ENCODE peak calls at places on chromosomes 13 and 19, in nine cellular contexts. A is IMR-90, D is endodermal cell, Q is breast epithelium, I is mucosa of descending colon, P is heart right ventricle, S is PC-3, X is testis, L is heart left ventricle. Y is an unnamed sample.
A peak's percentile ranks its signal among the peaks of the same experiment; 100 is the strongest.

GRCh38 chr19:46489445-46490272 is 6.0 kb downstream of the PNMA8B start:
- DNase-seq in A (peak; percentile 62), D (peak; percentile 76), Q (no peak), I (no peak), P (peak; percentile 45), S (no peak), X (peak; percentile 85), L (peak; percentile 68), Y (peak; percentile 82)

GRCh38 chr19:6481541-6482342 is at the start of gene DENND1C:
- DNase-seq in A (no peak), D (peak; percentile 78), Q (no peak), I (peak; percentile 59), P (no peak), S (peak; percentile 35), X (peak; percentile 40), L (peak; percentile 41), Y (peak; percentile 64)

GRCh38 chr19:57914517-57914916 is 1.9 kb downstream of the ZNF417 start:
- DNase-seq in A (no peak), D (no peak), Q (no peak), I (no peak), P (no peak), S (no peak), X (no peak), L (no peak), Y (no peak)

GRCh38 chr19:49113762-49114629 is at the start of gene LIN7B:
- DNase-seq in A (peak; percentile 54), D (peak; percentile 88), Q (no peak), I (peak; percentile 75), P (peak; percentile 65), S (peak; percentile 73), X (peak; percentile 61), L (peak; percentile 70), Y (peak; percentile 57)

GRCh38 chr13:29969286-29969685 is 118.9 kb upstream of the UBL3 start:
- DNase-seq in A (peak; percentile 92), D (no peak), Q (no peak), I (no peak), P (no peak), S (peak; percentile 74), X (no peak), L (no peak), Y (no peak)

GRCh38 chr19:49106648-49107135 is 7.5 kb upstream of the LIN7B start:
- DNase-seq in A (peak; percentile 45), D (peak; percentile 92), Q (no peak), I (peak; percentile 80), P (no peak), S (peak; percentile 57), X (peak; percentile 63), L (peak; percentile 58), Y (peak; percentile 84)

GRCh38 chr13:25114220-25114619 is 18.3 kb downstream of the PABPC3 start:
- DNase-seq in A (peak; percentile 69), D (peak; percentile 95), Q (peak; percentile 72), I (peak; percentile 79), P (peak; percentile 48), S (peak; percentile 81), X (peak; percentile 80), L (peak; percentile 72), Y (no peak)

GRCh38 chr19:58471736-58472135 is 4.4 kb upstream of the ZNF446 start:
- DNase-seq in A (no peak), D (no peak), Q (no peak), I (no peak), P (no peak), S (no peak), X (no peak), L (no peak), Y (peak; percentile 77)

GRCh38 chr13:44653261-44653660 is 77.1 kb upstream of the TSC22D1 start:
- DNase-seq in A (peak; percentile 37), D (no peak), Q (no peak), I (no peak), P (no peak), S (no peak), X (no peak), L (no peak), Y (no peak)

GRCh38 chr19:10655457-10656312 is 1.5 kb downstream of the ILF3 start:
- DNase-seq in A (peak; percentile 44), D (peak; percentile 70), Q (no peak), I (peak; percentile 42), P (no peak), S (peak; percentile 39), X (peak; percentile 38), L (no peak), Y (no peak)
- TF ChIP-seq CTCF in A (peak; percentile 17), D (peak; percentile 37), Q (no peak), I (no peak), P (no peak), S (peak; percentile 26), X (no peak), L (no peak), Y (no peak)

DNA sequence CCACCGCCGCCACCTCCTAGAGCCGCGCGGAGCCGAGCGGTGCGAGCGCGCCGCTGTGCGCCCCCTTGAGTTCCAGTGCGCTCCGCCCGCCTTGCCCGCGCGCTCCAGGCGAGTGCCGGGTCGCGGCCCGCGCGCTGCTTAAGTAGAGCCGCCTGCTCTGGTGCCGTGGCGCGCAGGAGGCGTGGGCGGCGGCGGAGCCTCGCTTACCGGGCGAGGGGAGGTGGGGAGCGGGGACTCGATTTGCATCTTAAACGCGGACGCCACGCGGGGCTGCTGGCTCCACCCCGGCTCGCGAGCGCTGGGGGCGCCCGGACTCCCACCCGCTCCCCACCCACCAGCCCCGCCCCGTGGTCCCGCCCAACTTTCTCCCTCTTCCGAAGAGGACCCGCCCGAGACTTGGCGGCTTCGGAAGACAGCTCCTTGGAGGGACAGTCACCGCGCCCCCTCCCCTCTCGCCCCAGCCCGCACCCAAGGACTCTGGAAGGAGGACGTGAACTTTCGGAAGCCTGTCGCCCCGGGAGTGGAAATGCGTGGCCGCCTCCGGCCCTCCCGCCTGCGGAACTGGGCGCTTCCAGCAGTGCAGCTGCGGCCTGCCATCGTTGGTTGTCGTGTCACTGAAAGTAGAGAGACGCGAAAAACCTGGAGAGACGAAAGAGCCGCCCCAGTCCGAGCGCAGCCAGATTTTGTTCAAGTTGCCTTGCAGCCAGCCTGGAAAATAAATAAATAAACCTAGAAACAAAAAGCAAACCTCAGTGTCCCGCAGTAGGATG is at the start of gene KCTD12:
- DNase-seq in A (peak; percentile 73), D (peak; percentile 87), Q (peak; percentile 73), I (peak; percentile 82), P (peak; percentile 90), S (peak; percentile 67), X (peak; percentile 96), L (peak; percentile 96), Y (peak; percentile 94)
- H3K4me1 ChIP-seq in A (peaks cover 4% of the 10 kb centered on the region), D (no peaks in the 10 kb centered on the region), Q (peaks cover 3% of the 10 kb centered on the region), I (peaks cover 5% of the 10 kb centered on the region), P (peaks cover 44% of the 10 kb centered on the region), S (peaks cover 14% of the 10 kb centered on the region), X (peaks cover 7% of the 10 kb centered on the region), L (peaks cover 7% of the 10 kb centered on the region), Y (peaks cover 24% of the 10 kb centered on the region)

GRCh38 chr19:3056454-3057016 is 5.8 kb downstream of the TLE5 start:
- DNase-seq in A (no peak), D (peak; percentile 86), Q (no peak), I (no peak), P (no peak), S (no peak), X (peak; percentile 57), L (no peak), Y (no peak)

GRCh38 chr19:3055741-3056453 is 6.4 kb downstream of the TLE5 start:
- DNase-seq in A (no peak), D (peak; percentile 80), Q (peak; percentile 89), I (peak; percentile 83), P (no peak), S (peak; percentile 81), X (no peak), L (no peak), Y (peak; percentile 77)

GRCh38 chr19:3058821-3059314 is 3.4 kb downstream of the TLE5 start:
- DNase-seq in A (no peak), D (peak; percentile 24), Q (no peak), I (no peak), P (no peak), S (no peak), X (no peak), L (no peak), Y (no peak)

GRCh38 chr19:3058009-3058820 is 4.1 kb downstream of the TLE5 start:
- DNase-seq in A (no peak), D (peak; percentile 36), Q (no peak), I (no peak), P (no peak), S (no peak), X (peak; percentile 82), L (no peak), Y (no peak)

DNA sequence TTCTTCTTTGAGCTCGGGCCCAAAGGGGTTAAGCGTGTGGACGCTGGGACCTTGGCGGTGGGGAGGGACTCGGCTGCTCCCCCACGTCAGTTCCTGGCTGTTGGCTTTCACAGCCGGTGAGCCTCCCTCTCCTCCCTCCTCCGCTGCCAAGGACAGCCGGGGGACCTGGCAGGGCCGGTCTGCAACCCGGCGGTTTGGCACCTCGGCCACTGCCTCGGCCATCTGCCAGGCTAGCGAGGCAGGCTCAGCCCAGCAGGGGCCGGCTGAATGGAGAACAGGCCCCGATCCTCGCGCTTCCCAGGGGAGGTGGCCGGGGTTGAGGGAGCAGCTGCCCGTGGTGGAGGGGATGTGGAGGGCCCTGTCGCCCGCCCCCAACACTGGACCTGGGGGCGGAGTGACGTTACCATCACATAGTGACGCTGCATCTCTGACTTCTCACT is 5.0 kb downstream of the TLE5 start:
- DNase-seq in A (no peak), D (peak; percentile 79), Q (peak; percentile 95), I (no peak), P (peak; percentile 86), S (peak; percentile 21), X (peak; percentile 93), L (peak; percentile 93), Y (peak; percentile 90)
- H3K36me3 ChIP-seq in A (peaks cover 63% of the 10 kb centered on the region), D (peaks cover 64% of the 10 kb centered on the region), Q (no peaks in the 10 kb centered on the region), I (peaks cover 5% of the 10 kb centered on the region), P (peaks cover 6% of the 10 kb centered on the region), S (peaks cover 9% of the 10 kb centered on the region), X (no peaks in the 10 kb centered on the region), L (peaks cover 68% of the 10 kb centered on the region), Y (no peaks in the 10 kb centered on the region)

GRCh38 chr19:40586611-40587010 is 9.9 kb downstream of the SHKBP1 start:
- DNase-seq in A (no peak), D (no peak), Q (no peak), I (no peak), P (no peak), S (no peak), X (no peak), L (no peak), Y (no peak)

GRCh38 chr19:40585677-40586422 is 9.2 kb downstream of the SHKBP1 start:
- DNase-seq in A (peak; percentile 44), D (no peak), Q (no peak), I (no peak), P (no peak), S (peak; percentile 33), X (no peak), L (no peak), Y (no peak)

GRCh38 chr19:40583283-40583682 is 6.6 kb downstream of the SHKBP1 start:
- DNase-seq in A (no peak), D (no peak), Q (no peak), I (no peak), P (no peak), S (no peak), X (no peak), L (no peak), Y (no peak)

GRCh38 chr19:40584007-40584406 is 7.3 kb downstream of the SHKBP1 start:
- DNase-seq in A (no peak), D (no peak), Q (no peak), I (no peak), P (no peak), S (peak; percentile 56), X (no peak), L (no peak), Y (no peak)

DNA sequence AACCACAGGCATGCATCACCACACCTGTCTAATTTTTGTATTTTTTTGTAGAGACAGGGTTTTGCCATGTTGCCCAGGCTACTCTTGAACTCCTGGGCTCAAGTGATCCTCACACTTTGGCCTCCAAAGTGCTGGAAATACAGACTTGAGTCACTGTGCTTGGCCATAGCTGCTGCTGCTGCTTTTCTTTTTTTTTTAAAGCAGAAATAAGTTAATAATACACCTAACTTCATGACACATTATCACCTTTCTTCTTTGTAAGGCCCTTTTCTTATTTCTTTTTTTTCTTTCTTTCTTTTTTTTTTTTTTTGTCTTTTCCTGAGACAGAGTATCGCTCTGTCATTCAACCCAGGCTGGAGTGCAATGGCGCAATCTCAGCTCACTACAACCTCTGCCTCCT is 8.6 kb downstream of the SHKBP1 start:
- DNase-seq in A (no peak), D (no peak), Q (no peak), I (no peak), P (no peak), S (no peak), X (no peak), L (no peak), Y (no peak)
- TF ChIP-seq CTCF in A (no peak), D (no peak), Q (no peak), I (no peak), P (no peak), S (no peak), X (no peak), L (no peak), Y (no peak)

Y was measured in left lung.